ENCODE peak calls at places on chromosomes 1 and 21, in four cellular contexts. One of them, this sample, is unnamed.

GRCh38 chr1:61453111-61453961 is 271.6 kb downstream of the TM2D1 start:
- DNase-seq in NCI-H2081: peak
- DNase-seq in heart right ventricle: peak
- DNase-seq in H7: peak
- DNase-seq in this sample: peak

GRCh38 chr1:58870298-58870676 is 86.4 kb upstream of the JUN start:
- DNase-seq in NCI-H2081: peak
- DNase-seq in heart right ventricle: no peak
- DNase-seq in H7: no peak
- DNase-seq in this sample: no peak

GRCh38 chr1:46394108-46394871 is at the start of gene FAAH:
- DNase-seq in NCI-H2081: peak
- DNase-seq in heart right ventricle: peak
- DNase-seq in H7: peak
- DNase-seq in this sample: no peak

GRCh38 chr1:23123528-23123927 is 45.1 kb downstream of the LUZP1 start:
- DNase-seq in NCI-H2081: no peak
- DNase-seq in heart right ventricle: no peak
- DNase-seq in H7: no peak
- DNase-seq in this sample: no peak

GRCh38 chr1:22143586-22144033 is 713 bp upstream of the WNT4 start:
- DNase-seq in NCI-H2081: no peak
- DNase-seq in heart right ventricle: no peak
- DNase-seq in H7: no peak
- DNase-seq in this sample: no peak

GRCh38 chr1:164928223-164928814 is 369.3 kb downstream of the PBX1 start:
- DNase-seq in NCI-H2081: no peak
- DNase-seq in heart right ventricle: no peak
- DNase-seq in H7: no peak
- DNase-seq in this sample: no peak

GRCh38 chr1:2015383-2015735 is 3.8 kb upstream of the GABRD start:
- DNase-seq in NCI-H2081: no peak
- DNase-seq in heart right ventricle: no peak
- DNase-seq in H7: no peak
- DNase-seq in this sample: no peak

GRCh38 chr1:93980320-93980744 is 71.1 kb upstream of the GCLM start:
- DNase-seq in NCI-H2081: no peak
- DNase-seq in heart right ventricle: no peak
- DNase-seq in H7: peak
- DNase-seq in this sample: no peak

GRCh38 chr1:66296370-66296769 is 237.6 kb upstream of the SGIP1 start:
- DNase-seq in NCI-H2081: no peak
- DNase-seq in heart right ventricle: no peak
- DNase-seq in H7: no peak
- DNase-seq in this sample: no peak

GRCh38 chr1:153922076-153922837 is 515 bp downstream of the GATAD2B start:
- DNase-seq in NCI-H2081: peak
- DNase-seq in heart right ventricle: peak
- DNase-seq in H7: peak
- DNase-seq in this sample: no peak

GRCh38 chr1:10399487-10399917 is 638 bp downstream of the PGD start:
- DNase-seq in NCI-H2081: no peak
- DNase-seq in heart right ventricle: peak
- DNase-seq in H7: no peak
- DNase-seq in this sample: no peak

GRCh38 chr1:44030606-44031050 is 634 bp downstream of the SLC6A9 start:
- DNase-seq in NCI-H2081: no peak
- DNase-seq in heart right ventricle: no peak
- DNase-seq in H7: peak
- DNase-seq in this sample: no peak

GRCh38 chr1:86156571-86157455 is at the start of gene COL24A1:
- DNase-seq in NCI-H2081: no peak
- DNase-seq in heart right ventricle: peak
- DNase-seq in H7: peak
- DNase-seq in this sample: no peak

GRCh38 chr1:212218911-212219310 is 66.3 kb upstream of the PPP2R5A start:
- DNase-seq in NCI-H2081: no peak
- DNase-seq in heart right ventricle: no peak
- DNase-seq in H7: no peak
- DNase-seq in this sample: no peak

GRCh38 chr1:59718989-59719360 is 95.8 kb upstream of the HOOK1 start:
- DNase-seq in NCI-H2081: no peak
- DNase-seq in heart right ventricle: peak
- DNase-seq in H7: no peak
- DNase-seq in this sample: no peak

GRCh38 chr1:219367496-219367895 is 193.8 kb downstream of the LYPLAL1 start:
- DNase-seq in NCI-H2081: peak
- DNase-seq in heart right ventricle: no peak
- DNase-seq in H7: no peak
- DNase-seq in this sample: peak

GRCh38 chr1:180542530-180543171 is 16.1 kb upstream of the OVAAL start:
- DNase-seq in NCI-H2081: no peak
- DNase-seq in heart right ventricle: no peak
- DNase-seq in H7: no peak
- DNase-seq in this sample: no peak

GRCh38 chr1:204201651-204202050 is 5.4 kb upstream of the KISS1 start:
- DNase-seq in NCI-H2081: no peak
- DNase-seq in heart right ventricle: no peak
- DNase-seq in H7: no peak
- DNase-seq in this sample: no peak

GRCh38 chr21:39756285-39756684 is 11.3 kb downstream of the IGSF5 start:
- DNase-seq in NCI-H2081: no peak
- DNase-seq in heart right ventricle: no peak
- DNase-seq in H7: no peak
- DNase-seq in this sample: no peak

GRCh38 chr1:70220517-70221240 is 501 bp upstream of the SRSF11 start:
- DNase-seq in NCI-H2081: no peak
- DNase-seq in heart right ventricle: no peak
- DNase-seq in H7: peak
- DNase-seq in this sample: no peak

GRCh38 chr1:119275145-119275929 is 93.2 kb upstream of the HAO2 start:
- DNase-seq in NCI-H2081: peak
- DNase-seq in heart right ventricle: peak
- DNase-seq in H7: peak
- DNase-seq in this sample: no peak

GRCh38 chr1:225689882-225690459 is 37.0 kb upstream of the ENAH start:
- DNase-seq in NCI-H2081: no peak
- DNase-seq in heart right ventricle: no peak
- DNase-seq in H7: no peak
- DNase-seq in this sample: no peak

GRCh38 chr1:164660415-164661174 is 101.6 kb downstream of the PBX1 start:
- DNase-seq in NCI-H2081: no peak
- DNase-seq in heart right ventricle: no peak
- DNase-seq in H7: no peak
- DNase-seq in this sample: no peak